ENCODE peak calls at places on chromosomes 7 and 10, in seven cellular contexts. I is MM.1S, D is Peyer's patch, S is fibroblast of mammary gland, Z is tibial artery, E is suprapubic skin, A is transverse colon. R is an unnamed sample.

GRCh38 chr10:118445535-118445934 is 103.4 kb upstream of the FAM204A start:
- DNase-seq in A (no peak), E (no peak), I (no peak), D (no peak), S (no peak), Z (no peak), R (no peak)

GRCh38 chr10:97131702-97132101 is 54.1 kb downstream of the SLIT1 start:
- DNase-seq in I (no peak), E (no peak), A (no peak), D (no peak), Z (no peak), S (no peak), R (no peak)

GRCh38 chr7:82202107-82202506 is 241.5 kb downstream of the CACNA2D1 start:
- DNase-seq in I (no peak), D (no peak), S (no peak), Z (no peak), A (no peak), E (no peak), R (no peak)

GRCh38 chr10:131141207-131141606 is 170.3 kb downstream of the TCERG1L start:
- DNase-seq in E (no peak), I (no peak), S (no peak), A (no peak), D (no peak), Z (no peak), R (no peak)

GRCh38 chr10:64130152-64130551 is 609.0 kb downstream of the REEP3 start:
- DNase-seq in I (no peak), D (no peak), A (no peak), E (no peak), S (no peak), Z (no peak), R (no peak)

GRCh38 chr10:93296151-93296550 is 186.0 kb downstream of the MYOF start:
- DNase-seq in E (no peak), Z (no peak), A (no peak), I (no peak), S (no peak), D (no peak), R (no peak)

GRCh38 chr7:18030758-18031157 is 3.1 kb upstream of the PRPS1L1 start:
- DNase-seq in S (no peak), Z (no peak), A (no peak), E (no peak), I (no peak), D (no peak), R (no peak)

GRCh38 chr10:97659589-97659988 is 19.1 kb downstream of the PI4K2A start:
- DNase-seq in A (no peak), D (no peak), E (no peak), Z (no peak), I (no peak), S (peak), R (no peak)

GRCh38 chr10:69285699-69286098 is 7.4 kb downstream of the HK1 start:
- DNase-seq in Z (no peak), E (no peak), S (no peak), D (no peak), I (no peak), A (no peak), R (no peak)

GRCh38 chr7:151383638-151384351 is 26.0 kb downstream of the WDR86 start:
- DNase-seq in A (no peak), S (no peak), I (no peak), Z (no peak), E (peak), D (no peak), R (no peak)

GRCh38 chr7:135251502-135252327 is 18.1 kb downstream of the STRA8 start:
- DNase-seq in D (no peak), S (no peak), Z (no peak), A (no peak), I (no peak), E (no peak), R (no peak)

GRCh38 chr7:127253289-127254162 is 785 bp upstream of the GRM8 start:
- DNase-seq in S (peak), E (peak), Z (peak), I (peak), D (peak), A (peak), R (no peak)

GRCh38 chr7:41431671-41432070 is 271.2 kb downstream of the INHBA start:
- DNase-seq in Z (no peak), E (no peak), I (no peak), A (no peak), D (no peak), S (no peak), R (no peak)

GRCh38 chr7:39534599-39534998 is 31.6 kb upstream of the YAE1 start:
- DNase-seq in A (no peak), S (no peak), Z (no peak), D (no peak), I (no peak), E (no peak), R (no peak)

GRCh38 chr7:45881759-45882464 is 6.4 kb upstream of the IGFBP1 start:
- DNase-seq in S (peak), A (no peak), E (no peak), I (no peak), D (no peak), Z (no peak), R (peak)

GRCh38 chr10:6729071-6729773 is 149.1 kb upstream of the PRKCQ start:
- DNase-seq in S (peak), E (no peak), Z (no peak), A (no peak), I (no peak), D (no peak), R (peak)

GRCh38 chr7:70092314-70093303 is 494.3 kb downstream of the AUTS2 start:
- DNase-seq in A (no peak), Z (no peak), E (no peak), I (no peak), D (no peak), S (peak), R (no peak)

GRCh38 chr10:63166742-63167258 is 33.7 kb downstream of the NRBF2 start:
- DNase-seq in D (no peak), A (no peak), S (peak), I (peak), E (no peak), Z (no peak), R (peak)

GRCh38 chr10:118805146-118805545 is 50.4 kb upstream of the CACUL1 start:
- DNase-seq in S (no peak), A (no peak), I (no peak), E (no peak), D (no peak), Z (no peak), R (no peak)

GRCh38 chr10:132685921-132686680 is 99.8 kb downstream of the NKX6-2 start:
- DNase-seq in Z (peak), I (no peak), E (peak), D (no peak), A (no peak), S (no peak), R (no peak)

GRCh38 chr7:34425631-34426384 is 232.2 kb upstream of the NPSR1 start:
- DNase-seq in Z (no peak), I (no peak), E (no peak), D (no peak), A (no peak), S (no peak), R (no peak)

GRCh38 chr10:127851661-127852205 is 41.0 kb downstream of the CLRN3 start:
- DNase-seq in Z (no peak), A (no peak), I (no peak), D (no peak), E (no peak), S (no peak), R (no peak)

GRCh38 chr10:132233501-132234075 is 46.8 kb downstream of the DPYSL4 start:
- DNase-seq in A (no peak), E (no peak), S (no peak), Z (no peak), I (no peak), D (no peak), R (no peak)

GRCh38 chr7:120273476-120273975 is 551 bp downstream of the KCND2 start:
- DNase-seq in I (peak), Z (no peak), E (no peak), S (peak), A (no peak), D (no peak), R (no peak)

GRCh38 chr10:22986771-22987542 is 59.1 kb downstream of the ARMC3 start:
- DNase-seq in S (peak), Z (no peak), I (peak), E (no peak), A (no peak), D (no peak), R (no peak)

GRCh38 chr10:93991596-93992284 is 2.0 kb upstream of the PLCE1 start:
- DNase-seq in E (no peak), I (no peak), D (no peak), A (peak), Z (peak), S (peak), R (peak)

GRCh38 chr10:73480158-73480557 is 15.7 kb downstream of the PPP3CB start:
- DNase-seq in S (peak), A (no peak), Z (no peak), I (no peak), E (no peak), D (no peak), R (no peak)

GRCh38 chr7:46558482-46559193 is 637.6 kb upstream of the IGFBP3 start:
- DNase-seq in S (peak), I (no peak), A (no peak), Z (no peak), D (no peak), E (peak), R (no peak)

GRCh38 chr7:133678137-133678814 is 425.4 kb downstream of the EXOC4 start:
- DNase-seq in D (no peak), A (no peak), Z (no peak), I (no peak), S (no peak), E (no peak), R (no peak)

GRCh38 chr10:15222511-15222910 is 54.0 kb upstream of the NMT2 start:
- DNase-seq in D (no peak), E (no peak), Z (no peak), A (no peak), I (no peak), S (peak), R (no peak)

GRCh38 chr7:155808551-155809331 is 3.5 kb downstream of the SHH start:
- DNase-seq in I (no peak), S (no peak), D (no peak), A (peak), Z (no peak), E (no peak), R (no peak)

GRCh38 chr10:19815036-19815435 is 1.2 kb upstream of the PLXDC2 start:
- DNase-seq in Z (no peak), I (no peak), A (no peak), D (no peak), S (no peak), E (no peak), R (no peak)

GRCh38 chr7:151895008-151895661 is 18.2 kb upstream of the PRKAG2 start:
- DNase-seq in Z (no peak), D (no peak), A (peak), S (no peak), I (no peak), E (peak), R (no peak)

GRCh38 chr7:57653262-57653830 is 203.4 kb downstream of the ZNF716 start:
- DNase-seq in I (no peak), S (no peak), D (no peak), E (no peak), Z (no peak), A (no peak), R (no peak)

GRCh38 chr7:36972140-36972518 is 247.8 kb upstream of the AOAH start:
- DNase-seq in A (no peak), Z (no peak), D (no peak), S (no peak), E (no peak), I (no peak), R (no peak)

GRCh38 chr10:13991353-13991752 is 339.4 kb downstream of the FRMD4A start:
- DNase-seq in I (no peak), D (no peak), E (no peak), Z (no peak), A (no peak), S (no peak), R (no peak)
- TF ChIP-seq CTCF in I (no peak), D (no peak), E (no peak), Z (no peak), A (no peak), S (no peak), R (no peak)

GRCh38 chr10:101216207-101216607 is 13.1 kb downstream of the LBX1 start:
- DNase-seq in A (no peak), Z (no peak), I (peak), D (no peak), E (no peak), S (no peak), R (no peak)
- H3K4me3 ChIP-seq in A (no peak), Z (no peak), I (peak), D (no peak), E (no peak), S (no peak), R (no peak)

GRCh38 chr10:33893502-33893901 is 559.0 kb upstream of the NRP1 start:
- DNase-seq in A (no peak), I (no peak), Z (no peak), E (no peak), D (no peak), S (peak), R (no peak)
- TF ChIP-seq CTCF in A (no peak), I (no peak), Z (no peak), E (no peak), D (no peak), S (no peak), R (no peak)

GRCh38 chr10:24219963-24220362 is 11.0 kb downstream of the KIAA1217 start:
- DNase-seq in Z (no peak), I (no peak), D (no peak), A (no peak), E (no peak), S (no peak), R (no peak)

GRCh38 chr10:24223953-24224352 is 15.0 kb downstream of the KIAA1217 start:
- DNase-seq in E (no peak), A (no peak), I (no peak), D (no peak), Z (no peak), S (peak), R (no peak)

GRCh38 chr10:24228642-24229041 is 19.7 kb downstream of the KIAA1217 start:
- DNase-seq in S (no peak), A (no peak), D (no peak), E (no peak), I (no peak), Z (no peak), R (no peak)

GRCh38 chr10:24223341-24223740 is 14.4 kb downstream of the KIAA1217 start:
- DNase-seq in I (no peak), S (no peak), Z (no peak), A (no peak), D (no peak), E (no peak), R (no peak)
- H3K4me3 ChIP-seq in I (no peak), S (no peak), Z (no peak), A (no peak), D (no peak), E (no peak), R (no peak)

DNA sequence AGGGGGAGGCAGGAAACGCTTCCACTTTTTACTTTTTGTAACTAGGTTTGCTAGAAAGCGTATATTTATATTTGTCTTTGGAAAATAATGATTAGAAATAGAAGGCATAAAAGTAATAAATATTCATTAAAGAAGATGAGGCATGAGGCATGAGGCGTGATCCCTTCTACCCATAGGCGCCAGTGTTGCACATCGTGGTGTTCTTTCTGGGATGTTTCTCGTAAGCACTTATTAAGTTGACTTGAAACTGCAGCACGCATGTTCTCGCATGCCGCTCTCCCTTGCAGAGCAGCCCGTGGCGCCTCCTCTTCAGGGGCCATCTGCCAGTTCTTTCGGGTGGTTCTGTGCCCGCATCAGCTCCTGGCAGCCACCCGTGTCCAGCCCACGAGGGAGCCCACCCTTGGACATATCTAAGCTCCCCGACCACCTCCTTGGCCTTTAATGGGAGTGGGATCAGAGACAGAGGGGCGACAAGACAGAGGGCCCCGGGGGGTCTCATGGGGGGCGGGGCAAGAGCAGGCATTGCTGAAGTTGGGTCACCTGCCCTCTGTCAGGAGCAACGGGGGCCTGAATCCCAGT is 28.5 kb upstream of the CSGALNACT2 start:
- DNase-seq in E (no peak), A (no peak), D (no peak), S (no peak), I (peak), Z (no peak), R (no peak)
- TF ChIP-seq CTCF in E (no peak), A (no peak), D (no peak), S (no peak), I (no peak), Z (no peak), R (no peak)